ENCODE peak calls at places on chromosome 9, in ten cellular contexts. U is HS-5; J is Calu3; F is T-cell; V is skeletal muscle cell; A is T-helper 2 cell; N is spleen; R is cardiac muscle cell; P is stimulated activated CD8-positive, alpha-beta memory T cell treated with anti-CD3 and anti-CD28 coated beads, Interleukin-4, amount 100 ng/mL, for 1 hour; Q is psoas muscle. B is an unnamed sample.

GRCh38 chr9:68653141-68653595 is 51.9 kb upstream of the PIP5K1B start:
- DNase-seq in R (no peak), P (no peak), J (no peak), V (no peak), U (no peak), A (no peak), F (no peak), N (no peak), Q (no peak), B (no peak)

GRCh38 chr9:132192728-132193127 is 30.9 kb downstream of the NTNG2 start:
- DNase-seq in Q (no peak), V (no peak), A (no peak), P (no peak), U (no peak), N (no peak), R (no peak), F (no peak), J (no peak), B (no peak)

GRCh38 chr9:33510264-33511183 is 13.5 kb upstream of the ANKRD18B start:
- DNase-seq in F (peak), Q (peak), A (no peak), V (no peak), N (peak), U (peak), J (peak), P (no peak), R (peak), B (no peak)

GRCh38 chr9:70488098-70488792 is 73.8 kb upstream of the KLF9 start:
- DNase-seq in U (no peak), V (no peak), A (no peak), N (no peak), Q (no peak), P (no peak), R (no peak), F (no peak), J (no peak), B (no peak)

GRCh38 chr9:69376651-69377050 is 51.6 kb downstream of the ENTREP1 start:
- DNase-seq in N (no peak), Q (peak), V (peak), U (peak), J (no peak), A (no peak), F (no peak), R (peak), P (no peak), B (no peak)

GRCh38 chr9:34089311-34089710 is 37.2 kb downstream of the DCAF12 start:
- DNase-seq in U (no peak), R (no peak), N (peak), A (no peak), P (no peak), Q (no peak), V (no peak), J (no peak), F (no peak), B (no peak)

GRCh38 chr9:93656426-93657222 is 80.2 kb downstream of the PHF2 start:
- DNase-seq in F (no peak), N (peak), P (no peak), J (no peak), V (no peak), R (no peak), A (no peak), U (no peak), Q (peak), B (no peak)

GRCh38 chr9:126219717-126220116 is 106.9 kb upstream of the MVB12B start:
- DNase-seq in A (no peak), R (no peak), V (no peak), F (no peak), P (no peak), N (no peak), J (no peak), U (no peak), Q (no peak), B (no peak)

GRCh38 chr9:14097215-14097614 is 216.7 kb downstream of the NFIB start:
- DNase-seq in F (no peak), J (peak), A (no peak), Q (no peak), R (peak), U (no peak), P (no peak), V (peak), N (no peak), B (peak)

GRCh38 chr9:79682076-79682736 is 110.4 kb downstream of the TLE4 start:
- DNase-seq in A (no peak), R (peak), P (no peak), N (no peak), Q (no peak), U (no peak), J (no peak), F (no peak), V (no peak), B (no peak)